ENCODE peak calls at places on chromosomes 1 and 21, in four cellular contexts. Y, J, E and S are unnamed samples.

GRCh38 chr1:65904681-65905083 is 112.0 kb downstream of the PDE4B start:
- DNase-seq in Y (no peak), J (peak; percentile 28), E (no peak), S (no peak)

GRCh38 chr1:216812966-216813365 is 89.7 kb upstream of the ESRRG start:
- DNase-seq in Y (no peak), J (no peak), E (no peak), S (no peak)

GRCh38 chr1:92992066-92992465 is 30.8 kb upstream of the DIPK1A start:
- DNase-seq in Y (no peak), J (no peak), E (no peak), S (no peak)

GRCh38 chr1:8004803-8005573 is 21.1 kb downstream of the ERRFI1 start:
- DNase-seq in Y (no peak), J (peak; percentile 58), E (no peak), S (peak; percentile 89)

GRCh38 chr1:237754627-237755026 is 136.1 kb downstream of the ZP4 start:
- DNase-seq in Y (no peak), J (no peak), E (no peak), S (no peak)

GRCh38 chr1:181179980-181180964 is 91.8 kb downstream of the IER5 start:
- DNase-seq in Y (no peak), J (no peak), E (peak; percentile 4), S (no peak)

GRCh38 chr1:201119826-201120225 is 7.2 kb downstream of the ASCL5 start:
- DNase-seq in Y (no peak), J (no peak), E (no peak), S (no peak)

GRCh38 chr1:2382621-2383361 is 8.6 kb downstream of the MORN1 start:
- DNase-seq in Y (no peak), J (peak; percentile 60), E (no peak), S (peak; percentile 36)

GRCh38 chr1:178461676-178462075 is 35.1 kb downstream of the CLEC20A start:
- DNase-seq in Y (no peak), J (no peak), E (no peak), S (no peak)

GRCh38 chr1:90831910-90832309 is 114.8 kb upstream of the BARHL2 start:
- DNase-seq in Y (no peak), J (no peak), E (no peak), S (no peak)

GRCh38 chr1:52558941-52559340 is 6.0 kb upstream of the TUT4 start:
- DNase-seq in Y (no peak), J (no peak), E (no peak), S (no peak)

GRCh38 chr1:13921190-13921589 is 221.2 kb downstream of the PRDM2 start:
- DNase-seq in Y (no peak), J (no peak), E (no peak), S (no peak)

GRCh38 chr1:109630081-109630880 is 10.6 kb downstream of the AMPD2 start:
- DNase-seq in Y (no peak), J (peak; percentile 76), E (no peak), S (no peak)

GRCh38 chr21:43278359-43278758 is 109.6 kb downstream of the CRYAA start:
- DNase-seq in Y (no peak), J (no peak), E (no peak), S (no peak)

GRCh38 chr1:64955093-64956066 is 11.0 kb downstream of the JAK1 start:
- DNase-seq in Y (no peak), J (no peak), E (no peak), S (peak; percentile 25)

GRCh38 chr1:2276803-2277580 is 48.9 kb downstream of the SKI start:
- DNase-seq in Y (no peak), J (no peak), E (no peak), S (no peak)

GRCh38 chr21:45580576-45581321 is 38.5 kb upstream of the SLC19A1 start:
- DNase-seq in Y (no peak), J (no peak), E (no peak), S (no peak)

GRCh38 chr1:174398246-174398645 is 49.5 kb upstream of the GPR52 start:
- DNase-seq in Y (no peak), J (no peak), E (no peak), S (no peak)

GRCh38 chr1:48697066-48697707 is 79.5 kb downstream of the BEND5 start:
- DNase-seq in Y (no peak), J (peak; percentile 72), E (no peak), S (peak; percentile 21)

GRCh38 chr1:247639381-247639981 is 34.1 kb downstream of the OR2G3 start:
- DNase-seq in Y (peak; percentile 44), J (peak; percentile 66), E (no peak), S (no peak)

GRCh38 chr1:46508760-46509159 is 19.1 kb downstream of the DMBX1 start:
- DNase-seq in Y (no peak), J (peak; percentile 86), E (no peak), S (no peak)

GRCh38 chr1:93584238-93585003 is 97.2 kb downstream of the BCAR3 start:
- DNase-seq in Y (no peak), J (no peak), E (no peak), S (no peak)

GRCh38 chr1:100322436-100323211 is 29.7 kb upstream of the CDC14A start:
- DNase-seq in Y (no peak), J (no peak), E (no peak), S (peak; percentile 52)

GRCh38 chr1:168465942-168466702 is 77.7 kb downstream of the XCL2 start:
- DNase-seq in Y (no peak), J (peak; percentile 44), E (peak; percentile 88), S (peak; percentile 36)

GRCh38 chr1:199298825-199299224 is 660.0 kb downstream of the PTPRC start:
- DNase-seq in Y (no peak), J (no peak), E (no peak), S (no peak)

GRCh38 chr1:18256318-18257235 is 149.0 kb downstream of the IGSF21 start:
- DNase-seq in Y (peak; percentile 41), J (peak; percentile 76), E (no peak), S (peak; percentile 10)

GRCh38 chr1:244341455-244342450 is 110.0 kb downstream of the ADSS2 start:
- DNase-seq in Y (peak; percentile 66), J (peak; percentile 49), E (no peak), S (peak; percentile 47)

GRCh38 chr1:60936052-60936619 is 146.2 kb upstream of the NFIA start:
- DNase-seq in Y (no peak), J (no peak), E (no peak), S (no peak)

GRCh38 chr1:111561328-111561727 is 57.9 kb upstream of the ADORA3 start:
- DNase-seq in Y (no peak), J (no peak), E (no peak), S (no peak)

GRCh38 chr1:53371121-53371666 is 43.3 kb upstream of the LRP8 start:
- DNase-seq in Y (no peak), J (no peak), E (no peak), S (no peak)

GRCh38 chr1:17437260-17438175 is 2.0 kb downstream of the RCC2 start:
- DNase-seq in Y (no peak), J (peak; percentile 94), E (no peak), S (no peak)

GRCh38 chr1:113940365-113941244 is 11.5 kb downstream of the HIPK1 start:
- DNase-seq in Y (no peak), J (no peak), E (no peak), S (no peak)
- TF ChIP-seq HDAC2 in Y (no peak), J (no peak), E (no peak), S (no peak)

GRCh38 chr1:230212405-230212936 is 145.4 kb downstream of the GALNT2 start:
- DNase-seq in Y (no peak), J (no peak), E (peak; percentile 53), S (no peak)

GRCh38 chr1:230211436-230212145 is 144.6 kb downstream of the GALNT2 start:
- DNase-seq in Y (no peak), J (no peak), E (no peak), S (no peak)

GRCh38 chr1:230215529-230215928 is 148.5 kb downstream of the GALNT2 start:
- DNase-seq in Y (no peak), J (no peak), E (no peak), S (no peak)

GRCh38 chr1:230218667-230219066 is 151.6 kb downstream of the GALNT2 start:
- DNase-seq in Y (no peak), J (no peak), E (no peak), S (no peak)

DNA sequence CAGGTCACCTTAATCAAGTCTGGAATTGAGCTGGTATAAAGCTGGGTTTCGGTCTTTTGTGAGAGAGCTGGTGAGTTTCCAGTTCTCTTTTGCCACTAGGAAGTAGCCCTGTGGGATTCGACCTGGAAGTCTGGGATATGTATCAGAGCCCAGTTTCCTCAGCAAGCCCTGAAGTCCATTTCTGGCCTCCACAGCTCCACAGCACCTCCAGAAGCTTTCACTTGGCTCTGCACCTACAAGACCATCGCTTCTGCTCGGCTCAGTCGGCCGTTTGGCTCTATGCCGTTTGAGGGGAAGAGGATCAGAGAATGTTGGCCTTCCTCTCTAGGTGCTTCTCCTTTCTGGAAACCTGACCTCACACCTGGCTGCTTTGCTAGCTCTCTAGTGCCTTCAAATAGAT is 148.0 kb downstream of the GALNT2 start:
- DNase-seq in Y (no peak), J (no peak), E (no peak), S (peak; percentile 7)
- TF ChIP-seq CREB1 in Y (no peak), J (no peak), E (no peak), S (no peak)

DNA sequence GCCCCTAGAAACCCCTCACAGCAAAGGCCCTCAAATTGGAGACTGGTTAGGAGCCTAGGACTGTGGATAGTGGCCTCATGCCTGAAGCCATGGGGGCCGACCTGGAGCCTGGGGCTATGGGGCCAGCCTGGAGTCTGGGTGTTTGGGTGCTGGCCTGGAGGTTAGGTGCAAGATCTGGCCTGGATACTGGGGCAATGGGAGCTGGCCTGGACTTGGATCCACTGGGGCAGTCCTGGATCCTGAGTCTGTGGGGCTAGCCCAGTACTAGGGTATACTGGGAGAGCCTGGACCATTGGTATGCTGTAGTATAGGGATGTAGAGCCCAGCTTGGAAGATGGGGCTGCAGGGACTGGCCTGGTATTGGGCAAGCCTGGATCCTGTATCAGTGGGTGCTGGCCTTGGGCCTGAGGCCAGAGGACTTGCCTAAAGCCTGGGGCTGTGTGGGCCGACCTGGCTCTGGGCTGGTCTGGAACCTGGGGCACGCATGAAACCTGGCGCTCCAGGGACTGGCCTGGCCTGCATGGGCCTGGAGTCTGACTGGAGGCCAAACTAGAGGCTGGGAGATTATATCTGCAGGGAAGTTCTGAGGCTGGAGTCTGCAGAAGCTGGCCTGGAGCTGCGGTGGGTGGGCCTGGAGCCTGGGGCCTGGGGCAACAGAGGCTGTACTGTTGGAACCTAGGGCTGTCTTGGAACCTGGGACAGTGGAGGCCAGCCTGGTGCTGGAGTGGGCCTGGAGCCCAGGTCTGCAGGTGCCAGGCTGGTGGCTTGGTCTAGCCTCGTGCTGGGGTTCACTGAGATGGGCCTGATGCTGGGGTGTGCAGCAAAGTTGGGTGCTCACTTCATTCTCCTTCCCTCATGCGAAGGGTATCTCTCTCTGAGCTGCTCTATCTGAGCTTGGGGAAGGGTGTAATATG is 12.6 kb upstream of the DENND1B start:
- DNase-seq in Y (no peak), J (no peak), E (no peak), S (no peak)
- TF ChIP-seq HDAC2 in Y (no peak), J (no peak), E (no peak), S (no peak)

DNA sequence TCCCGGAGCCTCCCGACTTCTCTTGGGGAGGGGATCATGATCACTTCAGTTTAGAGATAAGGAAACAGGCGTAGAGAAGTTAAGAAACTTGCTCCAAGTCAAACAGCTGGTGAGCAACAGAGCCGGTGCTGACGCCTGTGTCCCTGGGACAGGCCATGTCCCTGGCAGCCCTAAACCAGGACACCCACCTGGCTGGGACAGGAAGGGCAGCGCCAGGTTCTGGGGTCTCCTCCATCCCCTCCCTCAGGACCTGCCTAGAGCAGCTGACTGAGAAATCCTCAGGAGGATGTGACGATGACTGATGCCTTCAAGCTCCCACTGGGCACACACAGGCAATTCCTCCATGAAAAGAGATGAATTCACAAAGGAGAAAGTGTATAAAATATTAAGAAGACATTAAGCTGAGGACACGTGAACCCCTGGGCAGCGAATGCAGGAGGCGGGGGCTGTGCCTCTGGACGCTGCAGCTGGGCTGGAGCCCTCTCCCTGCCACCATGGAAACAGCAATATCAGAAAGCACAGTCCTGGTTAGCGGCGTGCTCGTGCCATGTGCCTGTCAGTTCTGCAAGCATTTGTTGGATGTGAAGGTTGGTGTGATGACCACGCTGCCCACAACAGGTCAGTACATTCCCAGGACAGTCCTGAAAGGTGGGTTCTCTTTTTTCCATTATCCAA is 40.1 kb upstream of the C1orf174 start:
- DNase-seq in Y (no peak), J (no peak), E (no peak), S (no peak)
- TF ChIP-seq CREB1 in Y (no peak), J (no peak), E (no peak), S (no peak)